ENCODE peak calls at places on chromosome 22, in five cellular contexts. V, J, X, H and U are unnamed samples.
A peak's percentile ranks its signal among the peaks of the same experiment; 100 is the strongest.

GRCh38 chr22:35596821-35597220 is 20.3 kb downstream of the MB start:
- DNase-seq in V (no peak), X (no peak), J (no peak), H (no peak), U (no peak)

GRCh38 chr22:42945736-42946135 is 69.2 kb downstream of the PACSIN2 start:
- DNase-seq in V (no peak), H (no peak), J (no peak), X (no peak), U (no peak)

GRCh38 chr22:45007946-45008852 is 1.6 kb downstream of the PHF21B start:
- DNase-seq in J (peak; percentile 16), H (peak; percentile 64), X (no peak), V (peak; percentile 17), U (no peak)

GRCh38 chr22:50173221-50173982 is 2.9 kb downstream of the PANX2 start:
- DNase-seq in J (no peak), X (no peak), H (no peak), V (no peak), U (no peak)

GRCh38 chr22:49738566-49738965 is 89.1 kb downstream of the BRD1 start:
- DNase-seq in V (no peak), H (no peak), X (no peak), J (no peak), U (no peak)

GRCh38 chr22:25068701-25069100 is 116.2 kb downstream of the KIAA1671 start:
- DNase-seq in V (no peak), J (no peak), H (peak; percentile 80), X (no peak), U (peak; percentile 80)

GRCh38 chr22:37162221-37163095 is 12.7 kb upstream of the IL2RB start:
- DNase-seq in J (no peak), V (no peak), X (no peak), H (no peak), U (no peak)

GRCh38 chr22:45966320-45966891 is 10.6 kb downstream of the WNT7B start:
- DNase-seq in X (no peak), J (no peak), H (no peak), V (no peak), U (peak; percentile 61)

GRCh38 chr22:33274214-33274828 is 216.1 kb upstream of the SYN3 start:
- DNase-seq in X (no peak), H (no peak), V (no peak), J (no peak), U (peak; percentile 46)

GRCh38 chr22:20995329-20996030 is 6.4 kb downstream of the THAP7 start:
- DNase-seq in V (no peak), X (no peak), J (no peak), H (no peak), U (no peak)

GRCh38 chr22:46481386-46481785 is 56.0 kb downstream of the CELSR1 start:
- DNase-seq in V (no peak), H (no peak), J (no peak), X (no peak), U (no peak)

GRCh38 chr22:18064636-18065035 is 13.2 kb upstream of the PEX26 start:
- DNase-seq in H (no peak), X (no peak), V (no peak), J (no peak), U (no peak)

GRCh38 chr22:43148581-43148980 is 2.8 kb upstream of the TSPO start:
- DNase-seq in H (no peak), J (no peak), X (no peak), V (no peak), U (peak; percentile 40)

GRCh38 chr22:22716136-22716535 is 71.7 kb downstream of the GGTLC2 start:
- DNase-seq in H (no peak), J (no peak), V (no peak), X (no peak), U (no peak)
- H3K4me1 ChIP-seq in H (no peaks in the 10 kb centered on the region), J (no peaks in the 10 kb centered on the region), V (peaks cover 3% of the 10 kb centered on the region), X (peaks cover 6% of the 10 kb centered on the region), U (no peaks in the 10 kb centered on the region)

DNA sequence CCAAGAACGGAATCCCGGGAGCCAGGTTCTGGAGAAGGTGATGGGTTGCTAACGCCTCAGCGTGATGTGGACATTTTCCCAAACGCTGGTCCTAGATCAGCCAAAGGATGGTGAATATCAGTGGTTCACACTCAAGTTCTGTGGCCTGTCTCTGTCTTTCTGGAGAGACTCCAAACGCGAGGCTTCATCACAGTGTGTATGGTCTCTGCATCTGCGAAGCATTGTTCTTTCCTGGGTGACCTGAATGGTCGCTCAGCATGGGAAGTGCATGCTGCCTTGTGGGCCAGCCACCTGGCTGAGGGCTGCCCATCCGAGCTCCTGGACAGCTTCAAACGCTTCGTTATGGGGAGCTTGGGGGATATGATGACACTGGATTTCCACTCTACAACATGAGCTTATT is 810.0 kb downstream of the TBC1D22A start:
- DNase-seq in X (no peak), V (no peak), J (no peak), H (no peak), U (no peak)
- H3K4me1 ChIP-seq in X (no peaks in the 10 kb centered on the region), V (no peaks in the 10 kb centered on the region), J (no peaks in the 10 kb centered on the region), H (no peaks in the 10 kb centered on the region), U (no peaks in the 10 kb centered on the region)

GRCh38 chr22:40021401-40022000 is 26.7 kb downstream of the FAM83F start:
- DNase-seq in V (no peak), J (no peak), X (no peak), H (no peak), U (no peak)
- H3K4me1 ChIP-seq in V (no peaks in the 10 kb centered on the region), J (no peaks in the 10 kb centered on the region), X (no peaks in the 10 kb centered on the region), H (no peaks in the 10 kb centered on the region), U (no peaks in the 10 kb centered on the region)

GRCh38 chr22:23397618-23398567 is 182.2 kb downstream of the IGLL1 start:
- DNase-seq in J (no peak), H (no peak), X (no peak), V (no peak), U (no peak)

GRCh38 chr22:23400286-23400981 is 179.7 kb downstream of the IGLL1 start:
- DNase-seq in J (no peak), H (no peak), X (no peak), V (no peak), U (no peak)

GRCh38 chr22:23397008-23397617 is 183.0 kb downstream of the IGLL1 start:
- DNase-seq in X (no peak), H (no peak), V (no peak), J (no peak), U (no peak)

GRCh38 chr22:23399367-23400285 is 180.5 kb downstream of the IGLL1 start:
- DNase-seq in J (no peak), X (no peak), V (no peak), H (no peak), U (no peak)

GRCh38 chr22:23398701-23399366 is 181.3 kb downstream of the IGLL1 start:
- DNase-seq in J (no peak), X (no peak), V (peak; percentile 24), H (no peak), U (peak; percentile 55)
- H3K4me1 ChIP-seq in J (no peaks in the 10 kb centered on the region), X (peaks cover 4% of the 10 kb centered on the region), V (peaks cover 35% of the 10 kb centered on the region), H (no peaks in the 10 kb centered on the region), U (peaks cover 3% of the 10 kb centered on the region)

GRCh38 chr22:24066872-24067271 is 55.8 kb downstream of the CABIN1 start:
- DNase-seq in X (no peak), V (no peak), J (no peak), H (no peak), U (no peak)
- H3K4me1 ChIP-seq in X (no peaks in the 10 kb centered on the region), V (no peaks in the 10 kb centered on the region), J (no peaks in the 10 kb centered on the region), H (no peaks in the 10 kb centered on the region), U (no peaks in the 10 kb centered on the region)

GRCh38 chr22:28906312-28906711 is 22.9 kb downstream of the ZNRF3 start:
- DNase-seq in V (no peak), X (no peak), H (no peak), J (no peak), U (no peak)
- H3K4me1 ChIP-seq in V (peaks cover 21% of the 10 kb centered on the region), X (peaks cover 20% of the 10 kb centered on the region), H (peaks cover 13% of the 10 kb centered on the region), J (peaks cover 11% of the 10 kb centered on the region), U (peaks cover 1% of the 10 kb centered on the region)